ENCODE peak calls at places on chromosomes 5 and 9, in nine cellular contexts. R is PC-3; D is HepG2; Y is left lung; O is naive thymus-derived CD4-positive, alpha-beta T cell; Q is CD8-positive, alpha-beta T cell; F is right cardiac atrium; Z is lower lobe of right lung; X is GM23338. G is an unnamed sample.

GRCh38 chr5:63125862-63126261 is 547.2 kb downstream of the LRRC70 start:
- ATAC-seq in R (peak), D (peak), Y (peak), O (no peak), Q (no peak), F (peak), Z (peak), X (peak), G (no peak)

GRCh38 chr9:79670269-79670961 is 98.7 kb downstream of the TLE4 start:
- ATAC-seq in R (peak), D (no peak), Y (peak), O (no peak), Q (no peak), F (no peak), Z (no peak), X (no peak), G (no peak)

GRCh38 chr5:151016700-151017099 is 3.7 kb upstream of the GPX3 start:
- ATAC-seq in R (no peak), D (no peak), Y (no peak), O (peak), Q (no peak), F (no peak), Z (peak), X (no peak), G (peak)

GRCh38 chr9:132407196-132407595 is 556 bp upstream of the TTF1 start:
- ATAC-seq in R (no peak), D (no peak), Y (no peak), O (no peak), Q (no peak), F (no peak), Z (no peak), X (no peak), G (no peak)

GRCh38 chr9:137772281-137772873 is 105.2 kb upstream of the CACNA1B start:
- ATAC-seq in R (no peak), D (peak), Y (no peak), O (no peak), Q (no peak), F (no peak), Z (no peak), X (peak), G (no peak)

GRCh38 chr9:114156311-114156657 is 947 bp downstream of the COL27A1 start:
- ATAC-seq in R (no peak), D (no peak), Y (peak), O (peak), Q (peak), F (no peak), Z (peak), X (peak), G (peak)

GRCh38 chr5:166499452-166500240 is 1791.8 kb upstream of the WWC1 start:
- ATAC-seq in R (no peak), D (no peak), Y (no peak), O (no peak), Q (no peak), F (no peak), Z (no peak), X (no peak), G (no peak)

GRCh38 chr9:131714161-131714646 is 25.7 kb downstream of the RAPGEF1 start:
- ATAC-seq in R (peak), D (no peak), Y (peak), O (no peak), Q (no peak), F (peak), Z (peak), X (no peak), G (peak)

GRCh38 chr5:68015933-68016332 is 199.6 kb upstream of the PIK3R1 start:
- ATAC-seq in R (no peak), D (no peak), Y (no peak), O (no peak), Q (no peak), F (no peak), Z (no peak), X (no peak), G (no peak)

DNA sequence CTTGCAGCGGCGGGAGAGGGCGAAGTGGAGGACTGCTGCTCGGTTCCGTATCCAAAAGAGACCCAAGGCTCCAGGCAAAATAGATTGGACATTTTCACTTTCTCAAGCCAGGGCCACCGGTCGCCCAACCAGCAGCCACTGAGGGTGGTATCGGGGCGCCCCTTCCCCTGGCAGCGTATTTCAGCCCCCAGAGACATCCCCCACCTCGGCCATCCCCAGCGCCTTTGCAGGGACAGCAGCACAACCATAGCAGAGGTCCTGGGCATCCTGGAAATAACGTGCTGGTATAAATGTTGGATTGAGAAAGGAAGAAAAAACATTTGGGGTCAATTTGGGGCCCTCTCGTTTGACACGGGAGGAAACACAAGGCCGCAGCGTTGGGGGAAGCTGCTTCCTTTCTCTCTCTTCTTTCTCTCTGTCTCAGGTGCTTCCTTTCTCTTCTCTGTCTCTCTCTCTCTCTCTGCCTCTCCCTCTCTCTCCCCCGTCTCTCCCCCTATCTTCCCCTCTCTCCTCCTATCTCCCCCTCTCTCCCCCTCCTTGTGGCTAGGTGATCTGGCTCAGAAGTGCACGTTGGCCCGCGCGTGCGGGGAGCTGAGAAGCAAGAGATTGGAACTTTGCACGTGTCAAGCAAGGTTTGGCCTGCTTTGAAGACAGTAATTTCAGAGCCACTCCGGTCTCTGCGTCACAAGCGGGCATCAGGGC is 626 bp upstream of the RETREG1 start:
- ATAC-seq in R (no peak), D (no peak), Y (no peak), O (peak), Q (peak), F (peak), Z (peak), X (peak), G (no peak)
- H3K27ac ChIP-seq in R (no peak), D (no peak), Y (peak), O (peak), Q (peak), F (peak), Z (peak), X (no peak), G (peak)

GRCh38 chr9:130126721-130127429 is 45.3 kb upstream of the NCS1 start:
- ATAC-seq in R (no peak), D (no peak), Y (peak), O (no peak), Q (no peak), F (no peak), Z (no peak), X (no peak), G (no peak)
- H3K27ac ChIP-seq in R (no peak), D (no peak), Y (no peak), O (no peak), Q (no peak), F (no peak), Z (no peak), X (peak), G (no peak)

GRCh38 chr9:36937346-36937745 is 96.7 kb downstream of the PAX5 start:
- ATAC-seq in R (no peak), D (no peak), Y (no peak), O (no peak), Q (no peak), F (no peak), Z (no peak), X (no peak), G (no peak)
- H3K27ac ChIP-seq in R (no peak), D (no peak), Y (no peak), O (no peak), Q (no peak), F (no peak), Z (no peak), X (no peak), G (no peak)

DNA sequence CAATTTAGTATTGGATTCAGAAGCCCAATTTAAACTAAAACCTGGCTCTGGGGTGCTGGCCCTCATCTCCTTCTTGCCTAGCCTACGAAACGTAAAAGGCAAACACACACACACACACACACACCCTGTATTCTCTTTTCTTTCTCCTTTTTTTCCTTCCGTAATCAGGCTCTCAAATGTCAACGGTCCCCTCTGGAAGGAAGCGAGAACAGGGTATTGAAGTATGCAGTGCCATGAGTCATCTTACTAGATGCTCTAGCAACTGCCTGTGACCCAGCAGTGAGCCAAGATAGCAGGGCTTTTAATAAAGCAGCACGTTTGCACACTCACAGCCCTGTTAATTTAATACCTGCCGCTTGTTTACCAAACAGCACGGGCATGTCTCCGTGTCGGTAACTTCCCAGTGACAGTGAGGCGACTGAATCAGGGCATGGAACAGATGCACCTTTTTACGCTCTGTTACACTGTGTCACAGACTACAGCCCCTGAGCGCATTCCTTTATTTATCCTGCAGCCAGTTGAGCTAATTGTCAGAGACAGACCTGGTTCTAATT is 243.8 kb downstream of the BNC2 start:
- ATAC-seq in R (peak), D (no peak), Y (peak), O (no peak), Q (no peak), F (peak), Z (peak), X (peak), G (peak)
- H3K27ac ChIP-seq in R (peak), D (no peak), Y (peak), O (no peak), Q (no peak), F (no peak), Z (no peak), X (peak), G (peak)

DNA sequence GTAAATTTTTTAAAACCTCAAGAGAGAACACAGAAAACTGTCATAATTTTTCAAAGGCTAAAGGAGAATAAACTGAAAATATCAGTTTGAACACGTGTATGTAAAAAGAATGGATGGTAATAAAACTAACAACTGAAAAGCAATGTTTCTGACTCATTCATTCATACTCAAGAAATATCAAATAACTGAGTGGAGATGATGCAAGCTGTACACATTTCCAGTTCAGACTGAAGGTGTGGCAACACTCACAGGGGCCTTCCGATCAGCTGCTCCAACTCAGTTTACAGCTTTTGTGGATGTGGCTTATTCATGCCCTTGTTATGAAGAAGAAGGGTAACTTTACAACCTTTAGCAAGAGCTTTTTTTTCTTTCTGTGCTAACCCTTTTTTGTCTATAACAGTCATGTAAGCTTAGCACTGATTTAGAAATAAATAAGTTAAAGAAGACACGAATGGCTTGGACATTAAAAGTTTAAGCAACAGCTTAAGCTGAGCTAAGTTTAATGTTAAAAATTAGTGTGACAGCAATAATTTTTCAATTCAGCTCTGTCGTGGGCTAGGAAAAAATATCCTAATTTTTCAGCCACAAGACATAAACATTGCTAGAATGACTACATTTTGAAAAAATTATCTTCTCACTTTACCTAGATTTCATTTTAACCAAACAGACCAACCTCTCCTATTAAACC is 453.5 kb downstream of the RAB3C start:
- ATAC-seq in R (peak), D (no peak), Y (peak), O (peak), Q (peak), F (no peak), Z (peak), X (no peak), G (peak)
- H3K27ac ChIP-seq in R (peak), D (no peak), Y (peak), O (peak), Q (no peak), F (no peak), Z (no peak), X (no peak), G (peak)

GRCh38 chr9:71896762-71897161 is 14.2 kb downstream of the ABHD17B start:
- ATAC-seq in R (no peak), D (no peak), Y (no peak), O (no peak), Q (no peak), F (no peak), Z (no peak), X (no peak), G (no peak)
- H3K27ac ChIP-seq in R (no peak), D (no peak), Y (no peak), O (no peak), Q (no peak), F (no peak), Z (no peak), X (no peak), G (no peak)